ENCODE peak calls at places on chromosomes 6 and 20, in ten cellular contexts. One of them, this sample, is unnamed.

GRCh38 chr6:134657751-134658522 is 292.0 kb downstream of the ALDH8A1 start:
- DNase-seq in stomach: no peak
- DNase-seq in cardiac muscle cell: no peak
- DNase-seq in WTC11: no peak
- DNase-seq in heart right ventricle: no peak
- DNase-seq in HFFc6: no peak
- DNase-seq in type B pancreatic cell: no peak
- DNase-seq in mesothelial cell of epicardium: no peak
- DNase-seq in left ventricle myocardium inferior: no peak
- DNase-seq in CD4-positive, alpha-beta T cell: no peak
- DNase-seq in this sample: no peak

GRCh38 chr6:114471450-114471849 is 128.6 kb upstream of the HS3ST5 start:
- DNase-seq in stomach: no peak
- DNase-seq in cardiac muscle cell: no peak
- DNase-seq in WTC11: peak
- DNase-seq in heart right ventricle: no peak
- DNase-seq in HFFc6: no peak
- DNase-seq in type B pancreatic cell: no peak
- DNase-seq in mesothelial cell of epicardium: no peak
- DNase-seq in left ventricle myocardium inferior: no peak
- DNase-seq in CD4-positive, alpha-beta T cell: no peak
- DNase-seq in this sample: no peak

GRCh38 chr6:158574800-158575199 is 14.9 kb downstream of the TMEM181 start:
- DNase-seq in stomach: no peak
- DNase-seq in cardiac muscle cell: no peak
- DNase-seq in WTC11: no peak
- DNase-seq in heart right ventricle: no peak
- DNase-seq in HFFc6: no peak
- DNase-seq in type B pancreatic cell: no peak
- DNase-seq in mesothelial cell of epicardium: no peak
- DNase-seq in left ventricle myocardium inferior: no peak
- DNase-seq in CD4-positive, alpha-beta T cell: no peak
- DNase-seq in this sample: no peak

GRCh38 chr20:52035498-52035897 is 156.1 kb downstream of the ZFP64 start:
- DNase-seq in stomach: no peak
- DNase-seq in cardiac muscle cell: no peak
- DNase-seq in WTC11: no peak
- DNase-seq in heart right ventricle: no peak
- DNase-seq in HFFc6: no peak
- DNase-seq in type B pancreatic cell: no peak
- DNase-seq in mesothelial cell of epicardium: no peak
- DNase-seq in left ventricle myocardium inferior: no peak
- DNase-seq in CD4-positive, alpha-beta T cell: no peak
- DNase-seq in this sample: no peak

GRCh38 chr6:135030532-135031178 is 24.0 kb downstream of the HBS1L start:
- DNase-seq in stomach: no peak
- DNase-seq in cardiac muscle cell: peak
- DNase-seq in WTC11: no peak
- DNase-seq in heart right ventricle: no peak
- DNase-seq in HFFc6: no peak
- DNase-seq in type B pancreatic cell: no peak
- DNase-seq in mesothelial cell of epicardium: no peak
- DNase-seq in left ventricle myocardium inferior: no peak
- DNase-seq in CD4-positive, alpha-beta T cell: no peak
- DNase-seq in this sample: no peak

GRCh38 chr6:43926644-43927524 is 156.9 kb downstream of the VEGFA start:
- DNase-seq in stomach: peak
- DNase-seq in cardiac muscle cell: peak
- DNase-seq in WTC11: peak
- DNase-seq in heart right ventricle: no peak
- DNase-seq in HFFc6: peak
- DNase-seq in type B pancreatic cell: no peak
- DNase-seq in mesothelial cell of epicardium: no peak
- DNase-seq in left ventricle myocardium inferior: peak
- DNase-seq in CD4-positive, alpha-beta T cell: no peak
- DNase-seq in this sample: no peak

GRCh38 chr6:9205645-9206044 is 770.3 kb upstream of the SLC35B3 start:
- DNase-seq in stomach: no peak
- DNase-seq in cardiac muscle cell: no peak
- DNase-seq in WTC11: no peak
- DNase-seq in heart right ventricle: no peak
- DNase-seq in HFFc6: no peak
- DNase-seq in type B pancreatic cell: no peak
- DNase-seq in mesothelial cell of epicardium: no peak
- DNase-seq in left ventricle myocardium inferior: no peak
- DNase-seq in CD4-positive, alpha-beta T cell: no peak
- DNase-seq in this sample: no peak

GRCh38 chr6:93886416-93886815 is 467.1 kb upstream of the EPHA7 start:
- DNase-seq in stomach: no peak
- DNase-seq in cardiac muscle cell: no peak
- DNase-seq in WTC11: no peak
- DNase-seq in heart right ventricle: no peak
- DNase-seq in HFFc6: no peak
- DNase-seq in type B pancreatic cell: no peak
- DNase-seq in mesothelial cell of epicardium: no peak
- DNase-seq in left ventricle myocardium inferior: no peak
- DNase-seq in CD4-positive, alpha-beta T cell: no peak
- DNase-seq in this sample: no peak

GRCh38 chr6:906920-907319 is 214.0 kb upstream of the EXOC2 start:
- DNase-seq in stomach: no peak
- DNase-seq in cardiac muscle cell: no peak
- DNase-seq in WTC11: no peak
- DNase-seq in heart right ventricle: no peak
- DNase-seq in HFFc6: no peak
- DNase-seq in type B pancreatic cell: no peak
- DNase-seq in mesothelial cell of epicardium: no peak
- DNase-seq in left ventricle myocardium inferior: no peak
- DNase-seq in CD4-positive, alpha-beta T cell: no peak
- DNase-seq in this sample: no peak

GRCh38 chr6:32151131-32151884 is 431 bp downstream of the PRRT1 start:
- DNase-seq in stomach: no peak
- DNase-seq in cardiac muscle cell: no peak
- DNase-seq in WTC11: no peak
- DNase-seq in heart right ventricle: no peak
- DNase-seq in HFFc6: no peak
- DNase-seq in type B pancreatic cell: no peak
- DNase-seq in mesothelial cell of epicardium: no peak
- DNase-seq in left ventricle myocardium inferior: no peak
- DNase-seq in CD4-positive, alpha-beta T cell: no peak
- DNase-seq in this sample: no peak

GRCh38 chr6:139855741-139856206 is 481.3 kb upstream of the CITED2 start:
- DNase-seq in stomach: no peak
- DNase-seq in cardiac muscle cell: no peak
- DNase-seq in WTC11: no peak
- DNase-seq in heart right ventricle: no peak
- DNase-seq in HFFc6: peak
- DNase-seq in type B pancreatic cell: no peak
- DNase-seq in mesothelial cell of epicardium: no peak
- DNase-seq in left ventricle myocardium inferior: no peak
- DNase-seq in CD4-positive, alpha-beta T cell: no peak
- DNase-seq in this sample: no peak

DNA sequence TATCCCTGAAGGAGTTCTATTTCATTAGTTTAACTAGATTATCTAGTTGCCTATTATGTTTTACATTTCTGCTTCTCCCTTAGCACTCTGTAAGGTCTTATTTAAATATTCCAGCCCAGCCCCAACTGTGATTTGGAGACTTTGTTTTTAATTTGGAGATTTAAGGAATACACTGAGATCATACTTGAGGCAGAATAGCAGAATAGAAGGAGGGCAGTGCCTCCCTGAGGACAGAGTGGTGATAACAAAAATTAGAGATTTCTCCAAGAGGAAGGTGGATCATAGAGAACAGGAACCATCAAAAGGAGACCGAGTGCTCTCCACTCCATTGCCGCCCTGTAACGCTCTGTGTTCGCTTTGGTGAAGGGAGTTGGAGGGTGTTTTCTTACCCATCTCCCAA is 14.8 kb upstream of the CD164 start:
- DNase-seq in stomach: no peak
- DNase-seq in cardiac muscle cell: peak
- DNase-seq in WTC11: no peak
- DNase-seq in heart right ventricle: no peak
- DNase-seq in HFFc6: no peak
- DNase-seq in type B pancreatic cell: no peak
- DNase-seq in mesothelial cell of epicardium: no peak
- DNase-seq in left ventricle myocardium inferior: no peak
- DNase-seq in CD4-positive, alpha-beta T cell: no peak
- DNase-seq in this sample: no peak
- TF ChIP-seq CTCF in stomach: peak
- TF ChIP-seq CTCF in cardiac muscle cell: peak
- TF ChIP-seq CTCF in WTC11: no peak
- TF ChIP-seq CTCF in heart right ventricle: peak
- TF ChIP-seq CTCF in HFFc6: peak
- TF ChIP-seq CTCF in type B pancreatic cell: peak
- TF ChIP-seq CTCF in mesothelial cell of epicardium: no peak
- TF ChIP-seq CTCF in left ventricle myocardium inferior: peak
- TF ChIP-seq CTCF in CD4-positive, alpha-beta T cell: no peak
- TF ChIP-seq CTCF in this sample: no peak

GRCh38 chr20:47678536-47678935 is 106.7 kb downstream of the SULF2 start:
- DNase-seq in stomach: no peak
- DNase-seq in cardiac muscle cell: no peak
- DNase-seq in WTC11: no peak
- DNase-seq in heart right ventricle: no peak
- DNase-seq in HFFc6: no peak
- DNase-seq in type B pancreatic cell: no peak
- DNase-seq in mesothelial cell of epicardium: no peak
- DNase-seq in left ventricle myocardium inferior: no peak
- DNase-seq in CD4-positive, alpha-beta T cell: no peak
- DNase-seq in this sample: no peak

GRCh38 chr20:47676219-47676721 is 109.0 kb downstream of the SULF2 start:
- DNase-seq in stomach: no peak
- DNase-seq in cardiac muscle cell: no peak
- DNase-seq in WTC11: peak
- DNase-seq in heart right ventricle: no peak
- DNase-seq in HFFc6: no peak
- DNase-seq in type B pancreatic cell: no peak
- DNase-seq in mesothelial cell of epicardium: no peak
- DNase-seq in left ventricle myocardium inferior: no peak
- DNase-seq in CD4-positive, alpha-beta T cell: no peak
- DNase-seq in this sample: no peak

GRCh38 chr20:47678130-47678453 is 107.2 kb downstream of the SULF2 start:
- DNase-seq in stomach: no peak
- DNase-seq in cardiac muscle cell: no peak
- DNase-seq in WTC11: no peak
- DNase-seq in heart right ventricle: no peak
- DNase-seq in HFFc6: no peak
- DNase-seq in type B pancreatic cell: no peak
- DNase-seq in mesothelial cell of epicardium: no peak
- DNase-seq in left ventricle myocardium inferior: no peak
- DNase-seq in CD4-positive, alpha-beta T cell: no peak
- DNase-seq in this sample: no peak

GRCh38 chr20:47676912-47677311 is 108.4 kb downstream of the SULF2 start:
- DNase-seq in stomach: no peak
- DNase-seq in cardiac muscle cell: no peak
- DNase-seq in WTC11: no peak
- DNase-seq in heart right ventricle: no peak
- DNase-seq in HFFc6: no peak
- DNase-seq in type B pancreatic cell: no peak
- DNase-seq in mesothelial cell of epicardium: no peak
- DNase-seq in left ventricle myocardium inferior: no peak
- DNase-seq in CD4-positive, alpha-beta T cell: no peak
- DNase-seq in this sample: no peak

GRCh38 chr20:47677314-47678129 is 107.8 kb downstream of the SULF2 start:
- DNase-seq in stomach: peak
- DNase-seq in cardiac muscle cell: peak
- DNase-seq in WTC11: peak
- DNase-seq in heart right ventricle: peak
- DNase-seq in HFFc6: no peak
- DNase-seq in type B pancreatic cell: peak
- DNase-seq in mesothelial cell of epicardium: peak
- DNase-seq in left ventricle myocardium inferior: peak
- DNase-seq in CD4-positive, alpha-beta T cell: peak
- DNase-seq in this sample: peak
- TF ChIP-seq CTCF in stomach: peak
- TF ChIP-seq CTCF in cardiac muscle cell: peak
- TF ChIP-seq CTCF in WTC11: peak
- TF ChIP-seq CTCF in heart right ventricle: peak
- TF ChIP-seq CTCF in HFFc6: peak
- TF ChIP-seq CTCF in type B pancreatic cell: peak
- TF ChIP-seq CTCF in mesothelial cell of epicardium: peak
- TF ChIP-seq CTCF in left ventricle myocardium inferior: peak
- TF ChIP-seq CTCF in CD4-positive, alpha-beta T cell: peak
- TF ChIP-seq CTCF in this sample: no peak

GRCh38 chr6:7104752-7105151 is 3.0 kb upstream of the RREB1 start:
- DNase-seq in stomach: no peak
- DNase-seq in cardiac muscle cell: no peak
- DNase-seq in WTC11: no peak
- DNase-seq in heart right ventricle: no peak
- DNase-seq in HFFc6: no peak
- DNase-seq in type B pancreatic cell: no peak
- DNase-seq in mesothelial cell of epicardium: no peak
- DNase-seq in left ventricle myocardium inferior: no peak
- DNase-seq in CD4-positive, alpha-beta T cell: no peak
- DNase-seq in this sample: no peak

GRCh38 chr6:7108196-7108963 is 619 bp downstream of the RREB1 start:
- DNase-seq in stomach: peak
- DNase-seq in cardiac muscle cell: peak
- DNase-seq in WTC11: peak
- DNase-seq in heart right ventricle: peak
- DNase-seq in HFFc6: peak
- DNase-seq in type B pancreatic cell: peak
- DNase-seq in mesothelial cell of epicardium: peak
- DNase-seq in left ventricle myocardium inferior: peak
- DNase-seq in CD4-positive, alpha-beta T cell: peak
- DNase-seq in this sample: peak

GRCh38 chr6:7107578-7108195 is at the start of gene RREB1:
- DNase-seq in stomach: peak
- DNase-seq in cardiac muscle cell: peak
- DNase-seq in WTC11: peak
- DNase-seq in heart right ventricle: peak
- DNase-seq in HFFc6: peak
- DNase-seq in type B pancreatic cell: peak
- DNase-seq in mesothelial cell of epicardium: peak
- DNase-seq in left ventricle myocardium inferior: peak
- DNase-seq in CD4-positive, alpha-beta T cell: peak
- DNase-seq in this sample: peak

GRCh38 chr6:7106215-7106751 is 1.5 kb upstream of the RREB1 start:
- DNase-seq in stomach: no peak
- DNase-seq in cardiac muscle cell: peak
- DNase-seq in WTC11: no peak
- DNase-seq in heart right ventricle: no peak
- DNase-seq in HFFc6: no peak
- DNase-seq in type B pancreatic cell: no peak
- DNase-seq in mesothelial cell of epicardium: no peak
- DNase-seq in left ventricle myocardium inferior: no peak
- DNase-seq in CD4-positive, alpha-beta T cell: no peak
- DNase-seq in this sample: no peak

GRCh38 chr6:7106752-7107577 is 796 bp upstream of the RREB1 start:
- DNase-seq in stomach: no peak
- DNase-seq in cardiac muscle cell: no peak
- DNase-seq in WTC11: peak
- DNase-seq in heart right ventricle: peak
- DNase-seq in HFFc6: peak
- DNase-seq in type B pancreatic cell: no peak
- DNase-seq in mesothelial cell of epicardium: no peak
- DNase-seq in left ventricle myocardium inferior: peak
- DNase-seq in CD4-positive, alpha-beta T cell: peak
- DNase-seq in this sample: peak
- TF ChIP-seq CTCF in stomach: no peak
- TF ChIP-seq CTCF in cardiac muscle cell: peak
- TF ChIP-seq CTCF in WTC11: no peak
- TF ChIP-seq CTCF in heart right ventricle: peak
- TF ChIP-seq CTCF in HFFc6: peak
- TF ChIP-seq CTCF in type B pancreatic cell: peak
- TF ChIP-seq CTCF in mesothelial cell of epicardium: peak
- TF ChIP-seq CTCF in left ventricle myocardium inferior: peak
- TF ChIP-seq CTCF in CD4-positive, alpha-beta T cell: peak
- TF ChIP-seq CTCF in this sample: no peak

GRCh38 chr20:58624687-58625086 is 26.4 kb upstream of the STX16 start:
- DNase-seq in stomach: no peak
- DNase-seq in cardiac muscle cell: no peak
- DNase-seq in WTC11: no peak
- DNase-seq in heart right ventricle: no peak
- DNase-seq in HFFc6: no peak
- DNase-seq in type B pancreatic cell: no peak
- DNase-seq in mesothelial cell of epicardium: no peak
- DNase-seq in left ventricle myocardium inferior: no peak
- DNase-seq in CD4-positive, alpha-beta T cell: no peak
- DNase-seq in this sample: no peak
- TF ChIP-seq CTCF in stomach: no peak
- TF ChIP-seq CTCF in cardiac muscle cell: no peak
- TF ChIP-seq CTCF in WTC11: no peak
- TF ChIP-seq CTCF in heart right ventricle: no peak
- TF ChIP-seq CTCF in HFFc6: no peak
- TF ChIP-seq CTCF in type B pancreatic cell: no peak
- TF ChIP-seq CTCF in mesothelial cell of epicardium: no peak
- TF ChIP-seq CTCF in left ventricle myocardium inferior: no peak
- TF ChIP-seq CTCF in CD4-positive, alpha-beta T cell: no peak
- TF ChIP-seq CTCF in this sample: no peak

This sample was measured in activated B cell treated with CpG ODN at 0.5 μM for 24 hours.